ENCODE peak calls at places on chromosome 20, in nine cellular contexts. One of them, this sample, is unnamed.

GRCh38 chr20:59748555-59749292 is 144.4 kb downstream of the PHACTR3 start:
- DNase-seq in IMR-90: peak
- DNase-seq in lower lobe of right lung: no peak
- DNase-seq in astrocyte: peak
- DNase-seq in CD8-positive, alpha-beta T cell: no peak
- DNase-seq in heart left ventricle: no peak
- DNase-seq in HFF-Myc: no peak
- DNase-seq in endothelial cell of umbilical vein: no peak
- DNase-seq in AG10803: peak
- DNase-seq in this sample: peak

GRCh38 chr20:22795897-22796296 is 211.5 kb upstream of the FOXA2 start:
- DNase-seq in IMR-90: peak
- DNase-seq in lower lobe of right lung: no peak
- DNase-seq in astrocyte: peak
- DNase-seq in CD8-positive, alpha-beta T cell: no peak
- DNase-seq in heart left ventricle: peak
- DNase-seq in HFF-Myc: peak
- DNase-seq in endothelial cell of umbilical vein: peak
- DNase-seq in AG10803: peak
- DNase-seq in this sample: no peak

GRCh38 chr20:49310695-49311094 is 32.8 kb upstream of the ZNFX1 start:
- DNase-seq in IMR-90: peak
- DNase-seq in lower lobe of right lung: no peak
- DNase-seq in astrocyte: no peak
- DNase-seq in CD8-positive, alpha-beta T cell: no peak
- DNase-seq in heart left ventricle: no peak
- DNase-seq in HFF-Myc: no peak
- DNase-seq in endothelial cell of umbilical vein: peak
- DNase-seq in AG10803: no peak
- DNase-seq in this sample: no peak

GRCh38 chr20:51508780-51509179 is 33.7 kb downstream of the NFATC2 start:
- DNase-seq in IMR-90: no peak
- DNase-seq in lower lobe of right lung: no peak
- DNase-seq in astrocyte: no peak
- DNase-seq in CD8-positive, alpha-beta T cell: no peak
- DNase-seq in heart left ventricle: no peak
- DNase-seq in HFF-Myc: no peak
- DNase-seq in endothelial cell of umbilical vein: no peak
- DNase-seq in AG10803: no peak
- DNase-seq in this sample: no peak

GRCh38 chr20:17647391-17648305 is 34.4 kb downstream of the RRBP1 start:
- DNase-seq in IMR-90: no peak
- DNase-seq in lower lobe of right lung: peak
- DNase-seq in astrocyte: no peak
- DNase-seq in CD8-positive, alpha-beta T cell: no peak
- DNase-seq in heart left ventricle: peak
- DNase-seq in HFF-Myc: no peak
- DNase-seq in endothelial cell of umbilical vein: no peak
- DNase-seq in AG10803: no peak
- DNase-seq in this sample: no peak

GRCh38 chr20:32028647-32029372 is 18.6 kb downstream of the CCM2L start:
- DNase-seq in IMR-90: no peak
- DNase-seq in lower lobe of right lung: no peak
- DNase-seq in astrocyte: no peak
- DNase-seq in CD8-positive, alpha-beta T cell: no peak
- DNase-seq in heart left ventricle: no peak
- DNase-seq in HFF-Myc: no peak
- DNase-seq in endothelial cell of umbilical vein: no peak
- DNase-seq in AG10803: no peak
- DNase-seq in this sample: no peak

GRCh38 chr20:36839150-36839549 is 36.8 kb upstream of the TLDC2 start:
- DNase-seq in IMR-90: no peak
- DNase-seq in lower lobe of right lung: no peak
- DNase-seq in astrocyte: no peak
- DNase-seq in CD8-positive, alpha-beta T cell: no peak
- DNase-seq in heart left ventricle: no peak
- DNase-seq in HFF-Myc: no peak
- DNase-seq in endothelial cell of umbilical vein: no peak
- DNase-seq in AG10803: no peak
- DNase-seq in this sample: no peak

GRCh38 chr20:47557218-47557617 is 55.5 kb downstream of the NCOA3 start:
- DNase-seq in IMR-90: no peak
- DNase-seq in lower lobe of right lung: no peak
- DNase-seq in astrocyte: no peak
- DNase-seq in CD8-positive, alpha-beta T cell: no peak
- DNase-seq in heart left ventricle: no peak
- DNase-seq in HFF-Myc: no peak
- DNase-seq in endothelial cell of umbilical vein: no peak
- DNase-seq in AG10803: no peak
- DNase-seq in this sample: no peak

GRCh38 chr20:59149678-59150504 is 13.7 kb upstream of the ZNF831 start:
- DNase-seq in IMR-90: no peak
- DNase-seq in lower lobe of right lung: no peak
- DNase-seq in astrocyte: no peak
- DNase-seq in CD8-positive, alpha-beta T cell: peak
- DNase-seq in heart left ventricle: no peak
- DNase-seq in HFF-Myc: no peak
- DNase-seq in endothelial cell of umbilical vein: no peak
- DNase-seq in AG10803: no peak
- DNase-seq in this sample: no peak

GRCh38 chr20:39849664-39850063 is 839.4 kb downstream of the MAFB start:
- DNase-seq in IMR-90: peak
- DNase-seq in lower lobe of right lung: peak
- DNase-seq in astrocyte: peak
- DNase-seq in CD8-positive, alpha-beta T cell: no peak
- DNase-seq in heart left ventricle: peak
- DNase-seq in HFF-Myc: peak
- DNase-seq in endothelial cell of umbilical vein: peak
- DNase-seq in AG10803: peak
- DNase-seq in this sample: peak

GRCh38 chr20:21100590-21101452 is 5.3 kb downstream of the LINC00237 start:
- DNase-seq in IMR-90: peak
- DNase-seq in lower lobe of right lung: peak
- DNase-seq in astrocyte: no peak
- DNase-seq in CD8-positive, alpha-beta T cell: no peak
- DNase-seq in heart left ventricle: no peak
- DNase-seq in HFF-Myc: no peak
- DNase-seq in endothelial cell of umbilical vein: peak
- DNase-seq in AG10803: peak
- DNase-seq in this sample: no peak
- H3K4me3 ChIP-seq in IMR-90: no peak
- H3K4me3 ChIP-seq in lower lobe of right lung: peak
- H3K4me3 ChIP-seq in astrocyte: peak
- H3K4me3 ChIP-seq in CD8-positive, alpha-beta T cell: peak
- H3K4me3 ChIP-seq in heart left ventricle: peak
- H3K4me3 ChIP-seq in HFF-Myc: no peak
- H3K4me3 ChIP-seq in endothelial cell of umbilical vein: no peak
- H3K4me3 ChIP-seq in AG10803: peak
- H3K4me3 ChIP-seq in this sample: no peak

GRCh38 chr20:1002682-1003561 is 811 bp upstream of the RSPO4 start:
- DNase-seq in IMR-90: no peak
- DNase-seq in lower lobe of right lung: no peak
- DNase-seq in astrocyte: no peak
- DNase-seq in CD8-positive, alpha-beta T cell: no peak
- DNase-seq in heart left ventricle: no peak
- DNase-seq in HFF-Myc: no peak
- DNase-seq in endothelial cell of umbilical vein: no peak
- DNase-seq in AG10803: no peak
- DNase-seq in this sample: no peak
- H3K4me3 ChIP-seq in IMR-90: no peak
- H3K4me3 ChIP-seq in lower lobe of right lung: peak
- H3K4me3 ChIP-seq in astrocyte: no peak
- H3K4me3 ChIP-seq in CD8-positive, alpha-beta T cell: no peak
- H3K4me3 ChIP-seq in heart left ventricle: no peak
- H3K4me3 ChIP-seq in HFF-Myc: no peak
- H3K4me3 ChIP-seq in endothelial cell of umbilical vein: no peak
- H3K4me3 ChIP-seq in AG10803: no peak
- H3K4me3 ChIP-seq in this sample: no peak

DNA sequence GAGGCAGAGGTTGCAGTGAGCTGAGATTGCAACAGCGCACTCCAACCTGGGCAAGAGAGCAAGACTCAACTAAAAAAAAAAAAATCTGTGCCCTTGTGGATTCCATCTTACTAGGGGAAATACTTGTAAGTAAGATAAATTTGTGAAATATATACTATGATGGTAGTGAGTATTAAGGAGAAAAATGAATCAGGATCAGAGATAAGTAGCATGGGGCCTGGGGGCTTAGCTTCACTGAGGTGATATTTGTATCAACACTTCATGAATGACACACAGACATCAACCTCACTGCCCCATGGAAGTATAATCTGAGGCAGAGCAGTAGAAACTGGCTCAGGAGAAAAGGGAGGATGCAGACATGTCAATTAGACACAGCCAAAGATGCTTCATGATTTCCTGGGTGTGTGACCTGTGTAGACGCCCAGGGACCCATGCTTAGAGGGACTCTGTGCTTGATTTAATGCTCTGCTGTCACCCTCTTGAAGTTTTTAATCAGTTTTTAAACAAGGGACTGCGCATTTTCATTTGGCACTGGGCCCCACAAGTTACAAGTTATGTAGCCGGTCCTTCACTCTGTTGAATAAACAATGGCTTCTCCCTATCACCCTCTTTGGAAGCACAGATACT is 41.9 kb downstream of the PCNA start:
- DNase-seq in IMR-90: no peak
- DNase-seq in lower lobe of right lung: no peak
- DNase-seq in astrocyte: no peak
- DNase-seq in CD8-positive, alpha-beta T cell: peak
- DNase-seq in heart left ventricle: no peak
- DNase-seq in HFF-Myc: no peak
- DNase-seq in endothelial cell of umbilical vein: no peak
- DNase-seq in AG10803: no peak
- DNase-seq in this sample: peak
- H3K4me3 ChIP-seq in IMR-90: peak
- H3K4me3 ChIP-seq in lower lobe of right lung: peak
- H3K4me3 ChIP-seq in astrocyte: no peak
- H3K4me3 ChIP-seq in CD8-positive, alpha-beta T cell: peak
- H3K4me3 ChIP-seq in heart left ventricle: peak
- H3K4me3 ChIP-seq in HFF-Myc: no peak
- H3K4me3 ChIP-seq in endothelial cell of umbilical vein: peak
- H3K4me3 ChIP-seq in AG10803: no peak
- H3K4me3 ChIP-seq in this sample: peak

DNA sequence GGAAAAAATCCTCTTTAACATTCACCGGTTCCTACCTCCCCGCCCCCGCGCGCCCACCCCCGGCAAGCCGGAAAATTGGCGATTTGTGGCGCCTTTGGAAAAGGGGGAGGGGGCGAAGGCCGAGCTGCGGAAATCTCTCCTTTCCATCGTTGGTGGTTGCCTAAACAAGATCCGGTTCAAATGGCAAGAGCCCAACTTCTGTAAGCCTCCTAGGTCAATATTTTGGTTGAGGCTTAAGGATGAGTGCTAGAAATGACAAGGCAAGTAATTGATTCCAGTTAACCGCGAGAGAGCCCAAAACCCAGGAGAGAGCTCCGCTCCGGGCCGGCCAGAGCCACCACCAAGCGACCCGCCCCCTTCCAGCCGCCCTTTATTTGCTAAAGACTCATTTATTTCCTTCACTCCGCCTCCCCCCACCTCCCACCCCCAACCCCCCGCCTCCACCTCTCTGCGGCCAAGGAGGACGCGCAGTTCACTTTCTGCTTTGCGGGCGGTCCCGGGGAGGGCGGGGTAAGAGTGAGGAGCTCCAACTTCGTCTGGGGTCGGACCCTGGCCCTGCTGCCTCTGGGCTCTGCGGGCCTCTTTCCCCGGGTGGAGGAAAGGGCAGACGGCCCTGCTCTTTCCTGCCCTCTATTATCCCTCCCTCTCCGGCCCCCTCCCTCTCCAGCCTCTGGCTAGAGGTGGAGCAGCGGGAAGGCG is 838 bp upstream of the NKX2-2 start:
- DNase-seq in IMR-90: no peak
- DNase-seq in lower lobe of right lung: peak
- DNase-seq in astrocyte: no peak
- DNase-seq in CD8-positive, alpha-beta T cell: no peak
- DNase-seq in heart left ventricle: no peak
- DNase-seq in HFF-Myc: no peak
- DNase-seq in endothelial cell of umbilical vein: no peak
- DNase-seq in AG10803: no peak
- DNase-seq in this sample: no peak
- H3K4me3 ChIP-seq in IMR-90: no peak
- H3K4me3 ChIP-seq in lower lobe of right lung: peak
- H3K4me3 ChIP-seq in astrocyte: no peak
- H3K4me3 ChIP-seq in CD8-positive, alpha-beta T cell: no peak
- H3K4me3 ChIP-seq in heart left ventricle: peak
- H3K4me3 ChIP-seq in HFF-Myc: no peak
- H3K4me3 ChIP-seq in endothelial cell of umbilical vein: no peak
- H3K4me3 ChIP-seq in AG10803: no peak
- H3K4me3 ChIP-seq in this sample: no peak

DNA sequence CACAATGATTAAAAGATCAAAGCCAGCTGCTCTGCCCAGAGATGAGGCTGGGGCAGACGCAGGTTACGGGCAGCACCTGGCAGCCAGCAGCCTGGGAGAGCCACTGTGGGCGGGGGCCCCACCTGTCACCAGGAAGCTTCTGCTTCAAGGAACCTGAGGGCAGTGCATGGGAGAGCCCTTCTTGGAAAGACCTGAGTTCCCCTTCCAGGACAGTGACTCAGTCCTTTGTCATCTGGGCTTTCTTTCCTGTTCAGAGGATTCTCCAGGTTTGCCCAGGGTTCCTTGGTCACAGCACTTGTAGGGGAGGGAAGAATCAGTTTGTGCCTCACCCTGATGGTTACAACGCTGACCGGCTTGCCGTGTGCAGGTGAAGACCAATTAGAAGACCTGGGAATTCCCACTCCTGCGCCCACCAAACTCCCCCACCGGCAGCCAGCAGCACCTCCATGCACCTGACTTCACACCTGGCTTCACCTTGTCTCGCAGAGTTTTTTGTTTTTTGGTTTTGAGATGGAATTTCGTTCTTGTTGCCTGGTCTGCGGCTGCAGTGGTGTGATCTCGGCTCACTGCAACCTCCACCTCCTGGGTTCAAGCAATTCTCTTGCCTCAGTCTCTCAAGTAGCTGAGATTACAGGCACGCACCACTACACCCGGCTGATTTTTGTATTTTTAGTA is 2.0 kb downstream of the ZBP1 start:
- DNase-seq in IMR-90: no peak
- DNase-seq in lower lobe of right lung: peak
- DNase-seq in astrocyte: no peak
- DNase-seq in CD8-positive, alpha-beta T cell: peak
- DNase-seq in heart left ventricle: no peak
- DNase-seq in HFF-Myc: no peak
- DNase-seq in endothelial cell of umbilical vein: no peak
- DNase-seq in AG10803: no peak
- DNase-seq in this sample: no peak
- H3K4me3 ChIP-seq in IMR-90: no peak
- H3K4me3 ChIP-seq in lower lobe of right lung: peak
- H3K4me3 ChIP-seq in astrocyte: no peak
- H3K4me3 ChIP-seq in CD8-positive, alpha-beta T cell: peak
- H3K4me3 ChIP-seq in heart left ventricle: no peak
- H3K4me3 ChIP-seq in HFF-Myc: no peak
- H3K4me3 ChIP-seq in endothelial cell of umbilical vein: no peak
- H3K4me3 ChIP-seq in AG10803: no peak
- H3K4me3 ChIP-seq in this sample: no peak